ENCODE peak calls at places on chromosomes 4 and X, in six cellular contexts. H is thoracic aorta, I is RPMI8226, U is NCI-H2081 treated with DMSO at 0.1 percent for 48 hours, F is COR-L47, W is astrocyte of the spinal cord. Q is an unnamed sample.

GRCh38 chr4:185710487-185710995 is 101.5 kb downstream of the SORBS2 start:
- DNase-seq in H (no peak), I (no peak), W (peak), F (no peak), U (no peak), Q (no peak)

GRCh38 chr4:183185018-183185417 is 86.0 kb downstream of the WWC2 start:
- DNase-seq in I (no peak), F (no peak), U (no peak), W (no peak), H (no peak), Q (peak)

GRCh38 chr4:143701365-143701764 is 890 bp upstream of the FREM3 start:
- DNase-seq in H (no peak), W (no peak), F (no peak), I (no peak), U (no peak), Q (no peak)

GRCh38 chrX:152632445-152633097 is 5.1 kb upstream of the GABRQ start:
- DNase-seq in H (no peak), I (peak), U (no peak), W (peak), F (peak), Q (peak)

GRCh38 chr4:92304636-92305035 is 870 bp downstream of the GRID2 start:
- DNase-seq in U (no peak), W (peak), H (no peak), I (no peak), F (peak), Q (peak)

GRCh38 chr4:110849461-110849860 is 226.6 kb upstream of the PITX2 start:
- DNase-seq in U (no peak), F (no peak), I (no peak), H (no peak), W (no peak), Q (peak)

GRCh38 chr4:129358571-129358970 is 262.6 kb downstream of the C4orf33 start:
- DNase-seq in F (no peak), H (no peak), I (no peak), W (peak), U (no peak), Q (peak)

GRCh38 chrX:10103023-10103422 is 53.8 kb upstream of the CLCN4 start:
- DNase-seq in H (no peak), W (peak), F (no peak), I (no peak), U (no peak), Q (no peak)

GRCh38 chrX:48578661-48579128 is 4.4 kb downstream of the RBM3 start:
- DNase-seq in W (no peak), F (no peak), U (no peak), H (no peak), I (no peak), Q (no peak)

GRCh38 chrX:129781134-129782014 is 1.6 kb downstream of the SASH3 start:
- DNase-seq in U (no peak), H (no peak), F (no peak), I (peak), W (no peak), Q (no peak)

GRCh38 chr4:16122784-16123183 is 39.0 kb upstream of the PROM1 start:
- DNase-seq in I (no peak), F (no peak), H (no peak), W (no peak), U (no peak), Q (no peak)

GRCh38 chr4:78818530-78818929 is 42.4 kb downstream of the BMP2K start:
- DNase-seq in I (no peak), H (no peak), U (no peak), W (no peak), F (no peak), Q (peak)

GRCh38 chrX:67384403-67384802 is 159.4 kb upstream of the AR start:
- DNase-seq in U (no peak), H (no peak), W (no peak), F (no peak), I (no peak), Q (no peak)

GRCh38 chrX:118254611-118255010 is 91.3 kb upstream of the WDR44 start:
- DNase-seq in H (no peak), W (peak), U (peak), I (peak), F (no peak), Q (peak)

GRCh38 chrX:40581333-40581910 is 652 bp downstream of the ATP6AP2 start:
- DNase-seq in H (no peak), U (no peak), I (no peak), W (peak), F (no peak), Q (no peak)

Q was measured in H4.